ENCODE peak calls at places on chromosomes 11 and 22, in four cellular contexts. D, B, C and O are unnamed samples.
A peak's percentile ranks its signal among the peaks of the same experiment; 100 is the strongest.

GRCh38 chr11:124841186-124841585 is 24.0 kb upstream of the ROBO3 start:
- DNase-seq in B (no peak), C (no peak), D (no peak), O (no peak)

GRCh38 chr11:65650547-65651338 is 12.0 kb downstream of the RELA start:
- DNase-seq in B (no peak), C (no peak), D (no peak), O (no peak)

GRCh38 chr11:102780491-102780918 is at the start of gene MMP10:
- DNase-seq in D (no peak), C (no peak), B (no peak), O (no peak)

GRCh38 chr11:855796-856195 is 13.1 kb downstream of the TSPAN4 start:
- DNase-seq in C (no peak), D (no peak), B (no peak), O (no peak)

GRCh38 chr11:122187373-122188165 is 71.6 kb upstream of the BLID start:
- DNase-seq in D (no peak), B (no peak), C (no peak), O (no peak)

GRCh38 chr11:125517116-125517804 is 21.2 kb upstream of the FEZ1 start:
- DNase-seq in B (no peak), C (no peak), D (no peak), O (no peak)

GRCh38 chr11:90704510-90704909 is 481.7 kb upstream of the CHORDC1 start:
- DNase-seq in C (no peak), D (no peak), B (no peak), O (no peak)

GRCh38 chr11:61675826-61676225 is 4.4 kb upstream of the DAGLA start:
- DNase-seq in B (no peak), C (no peak), D (no peak), O (no peak)

GRCh38 chr11:79196950-79197349 is 243.9 kb downstream of the TENM4 start:
- DNase-seq in B (no peak), D (no peak), C (no peak), O (no peak)

GRCh38 chr22:17781319-17782031 is 7.2 kb upstream of the BID start:
- DNase-seq in D (peak; percentile 68), B (peak; percentile 85), C (no peak), O (peak; percentile 57)

GRCh38 chr11:127640822-127641485 is 640.4 kb upstream of the KIRREL3 start:
- DNase-seq in B (no peak), C (no peak), D (no peak), O (no peak)

GRCh38 chr11:91097069-91097468 is 874.2 kb upstream of the CHORDC1 start:
- DNase-seq in D (no peak), B (no peak), C (no peak), O (no peak)

GRCh38 chr11:38046571-38047135 is 1448.6 kb upstream of the RAG2 start:
- DNase-seq in D (no peak), B (no peak), C (no peak), O (no peak)

GRCh38 chr11:1298695-1299492 is 10.5 kb downstream of the TOLLIP start:
- DNase-seq in B (no peak), C (peak; percentile 90), D (no peak), O (no peak)

GRCh38 chr22:33180371-33180770 is 122.2 kb upstream of the SYN3 start:
- DNase-seq in D (no peak), B (no peak), C (no peak), O (no peak)

GRCh38 chr11:117980716-117981115 is 5.5 kb upstream of the IL10RA start:
- DNase-seq in D (no peak), C (no peak), B (no peak), O (no peak)

GRCh38 chr22:32652609-32653008 is 148.9 kb upstream of the TIMP3 start:
- DNase-seq in D (no peak), C (no peak), B (peak; percentile 4), O (no peak)

GRCh38 chr11:130798801-130799200 is 117.5 kb downstream of the SNX19 start:
- DNase-seq in C (no peak), D (no peak), B (no peak), O (no peak)

GRCh38 chr11:76240143-76240505 is 33.8 kb upstream of the WNT11 start:
- DNase-seq in C (no peak), B (no peak), D (no peak), O (no peak)

GRCh38 chr11:68314203-68314885 is 2.0 kb downstream of the LRP5 start:
- DNase-seq in D (no peak), C (no peak), B (no peak), O (no peak)

GRCh38 chr22:19810381-19811141 is 44.1 kb downstream of the GNB1L start:
- DNase-seq in C (peak; percentile 57), D (no peak), B (peak; percentile 18), O (no peak)

GRCh38 chr11:64762916-64763803 is 3.4 kb upstream of the PYGM start:
- DNase-seq in C (peak; percentile 63), D (peak; percentile 10), B (peak; percentile 48), O (no peak)

GRCh38 chr11:125373426-125374391 is 122.4 kb downstream of the FEZ1 start:
- DNase-seq in B (no peak), D (no peak), C (peak; percentile 79), O (no peak)

GRCh38 chr11:12801976-12802375 is 127.8 kb downstream of the TEAD1 start:
- DNase-seq in D (no peak), B (no peak), C (no peak), O (no peak)

GRCh38 chr11:20042717-20043392 is 117.4 kb downstream of the DBX1 start:
- DNase-seq in C (no peak), B (no peak), D (no peak), O (no peak)

GRCh38 chr11:46513934-46514342 is 79.9 kb downstream of the AMBRA1 start:
- DNase-seq in D (no peak), C (no peak), B (no peak), O (no peak)

GRCh38 chr11:89457190-89457589 is 34.0 kb downstream of the NOX4 start:
- DNase-seq in B (no peak), D (no peak), C (no peak), O (no peak)

GRCh38 chr11:2994336-2994730 is 2.2 kb upstream of the NAP1L4 start:
- DNase-seq in D (no peak), C (no peak), B (no peak), O (no peak)

GRCh38 chr11:45267660-45268340 is 18.3 kb downstream of the SYT13 start:
- DNase-seq in C (no peak), D (no peak), B (no peak), O (no peak)

GRCh38 chr11:8333431-8334401 is 70.0 kb upstream of the LMO1 start:
- DNase-seq in D (no peak), B (no peak), C (no peak), O (no peak)

GRCh38 chr11:554824-555499 is 5.6 kb downstream of the LMNTD2 start:
- DNase-seq in B (peak; percentile 79), C (no peak), D (peak; percentile 89), O (peak; percentile 94)

GRCh38 chr22:38282397-38282796 is 9.6 kb upstream of the TMEM184B start:
- DNase-seq in D (no peak), C (no peak), B (no peak), O (no peak)

GRCh38 chr11:93005239-93005638 is 35.8 kb downstream of the MTNR1B start:
- DNase-seq in C (no peak), D (no peak), B (no peak), O (no peak)

GRCh38 chr11:19674831-19675230 is 37.8 kb upstream of the NAV2 start:
- DNase-seq in B (no peak), D (no peak), C (no peak), O (no peak)

GRCh38 chr22:48223488-48224190 is 1461.2 kb downstream of the TBC1D22A start:
- DNase-seq in C (no peak), B (no peak), D (no peak), O (no peak)

GRCh38 chr22:48228468-48228867 is 1466.0 kb downstream of the TBC1D22A start:
- DNase-seq in D (no peak), B (no peak), C (no peak), O (no peak)

GRCh38 chr22:48224332-48224731 is 1461.9 kb downstream of the TBC1D22A start:
- DNase-seq in D (no peak), B (no peak), C (no peak), O (no peak)

GRCh38 chr22:48227341-48228018 is 1465.0 kb downstream of the TBC1D22A start:
- DNase-seq in B (no peak), D (no peak), C (no peak), O (no peak)

DNA sequence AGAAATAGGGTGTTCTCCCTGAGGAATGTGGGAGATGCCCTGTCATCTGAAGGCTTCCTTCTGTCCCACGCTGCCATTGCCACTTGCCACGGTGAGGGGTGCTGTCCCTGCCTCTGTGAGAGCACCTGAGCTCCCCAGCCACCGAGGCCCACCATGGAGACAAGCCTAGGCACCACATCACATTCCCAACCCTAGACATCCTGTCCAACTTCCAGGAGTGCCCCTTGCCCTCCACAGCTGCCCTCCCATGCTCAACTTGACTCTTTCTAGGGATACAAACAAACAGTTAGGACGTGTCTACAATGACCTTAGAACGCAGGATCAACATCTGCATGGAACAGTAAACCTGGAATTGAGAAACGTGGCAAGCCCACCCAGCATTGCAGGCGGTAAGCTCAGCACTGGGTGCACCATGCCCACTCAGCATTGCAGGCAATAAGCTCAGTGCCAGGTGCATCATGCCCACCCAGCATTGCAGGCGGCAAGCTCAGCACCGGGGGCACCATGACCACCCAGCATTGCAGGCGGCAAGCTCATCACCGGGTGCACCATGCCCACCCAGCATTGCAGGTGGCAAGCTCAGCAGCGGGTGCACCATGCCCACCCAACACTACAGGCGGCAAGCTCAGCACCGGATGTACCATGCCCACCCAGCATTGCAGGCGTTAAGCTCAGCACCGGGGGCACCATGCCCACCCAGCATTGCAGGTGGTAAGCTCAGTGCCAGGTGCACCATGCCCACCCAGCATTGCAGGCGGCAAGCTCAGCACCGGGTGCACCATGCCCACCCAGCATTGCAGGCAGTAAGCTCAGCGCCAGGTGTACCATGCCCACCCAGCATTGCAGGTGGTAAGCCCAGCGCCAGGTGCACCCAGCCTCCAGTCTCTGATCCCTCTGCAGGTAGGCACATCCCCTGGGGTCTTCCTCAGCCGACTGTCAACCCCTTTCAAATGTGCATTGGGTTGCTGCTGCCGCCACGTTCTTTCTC is 1463.9 kb downstream of the TBC1D22A start:
- DNase-seq in B (no peak), C (peak; percentile 42), D (no peak), O (no peak)
- TF ChIP-seq CTCF in B (no peak), C (no peak), D (no peak), O (no peak)

GRCh38 chr11:24233041-24233440 is 263.8 kb upstream of the LUZP2 start:
- DNase-seq in D (no peak), B (no peak), C (no peak), O (no peak)
- TF ChIP-seq CTCF in D (no peak), B (no peak), C (no peak), O (no peak)

DNA sequence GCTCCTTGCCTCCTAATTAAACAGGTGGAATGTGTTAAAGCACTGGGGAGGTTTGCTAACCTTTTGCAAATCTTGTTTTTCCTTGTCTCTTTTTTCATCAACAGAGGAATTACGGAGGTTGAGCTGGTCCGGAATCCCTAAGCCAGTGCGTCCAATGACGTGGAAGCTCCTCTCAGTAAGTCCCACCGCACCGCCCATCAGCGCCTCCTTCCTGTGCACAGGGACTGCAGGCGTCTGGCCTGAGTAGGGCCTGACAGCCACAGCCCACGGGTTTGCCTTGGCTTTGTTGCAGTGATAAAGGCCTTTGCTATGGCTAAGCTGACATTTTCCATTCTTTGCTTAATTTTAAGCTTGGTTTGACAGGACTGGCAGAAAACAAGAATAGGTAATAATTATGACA is 116.1 kb downstream of the TBC1D22A start:
- DNase-seq in B (no peak), C (no peak), D (no peak), O (no peak)
- TF ChIP-seq CTCF in B (no peak), C (no peak), D (no peak), O (no peak)

DNA sequence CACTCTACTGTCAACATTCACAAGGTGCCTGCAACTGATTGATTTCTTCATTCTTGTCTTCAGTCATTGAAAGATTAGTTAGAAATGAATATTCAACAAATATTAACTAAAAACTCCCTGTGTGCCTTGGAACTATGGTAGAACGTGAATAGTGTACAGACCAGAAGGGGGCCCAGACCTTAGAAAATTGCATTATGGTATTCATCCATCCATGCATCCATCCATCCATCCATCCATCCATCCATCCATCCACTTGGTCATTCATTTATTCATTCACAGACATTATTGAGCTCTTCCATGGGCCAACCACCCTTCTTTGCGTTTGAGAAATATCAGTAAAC is 10.2 kb upstream of the ACCSL start:
- DNase-seq in B (no peak), C (no peak), D (no peak), O (no peak)
- TF ChIP-seq CTCF in B (peak; percentile 3), C (no peak), D (no peak), O (no peak)